ENCODE peak calls at places on chromosomes 2 and 18, in four cellular contexts. F, X, M and T are unnamed samples.

GRCh38 chr2:39608212-39608575 is 57.5 kb upstream of the TMEM178A start:
- DNase-seq in F (no peak), X (no peak), M (no peak), T (no peak)

GRCh38 chr2:28089486-28089885 is 199.0 kb downstream of the BABAM2 start:
- DNase-seq in F (no peak), X (no peak), M (no peak), T (no peak)

GRCh38 chr18:7856733-7857132 is 289.6 kb downstream of the PTPRM start:
- DNase-seq in F (no peak), X (no peak), M (peak; percentile 73), T (no peak)

GRCh38 chr2:77521482-77521881 is 694 bp downstream of the LRRTM4 start:
- DNase-seq in F (no peak), X (no peak), M (no peak), T (no peak)

GRCh38 chr2:47864566-47864965 is 41.7 kb downstream of the FBXO11 start:
- DNase-seq in F (no peak), X (no peak), M (no peak), T (no peak)

GRCh38 chr2:667332-668000 is 9.7 kb downstream of the TMEM18 start:
- DNase-seq in F (peak; percentile 59), X (peak; percentile 44), M (peak; percentile 58), T (peak; percentile 48)

GRCh38 chr2:237073552-237073951 is 12.1 kb upstream of the COPS8 start:
- DNase-seq in F (no peak), X (no peak), M (no peak), T (peak; percentile 31)

GRCh38 chr2:239157766-239158165 is 243.1 kb downstream of the HDAC4 start:
- DNase-seq in F (peak; percentile 19), X (peak; percentile 42), M (no peak), T (peak; percentile 42)

GRCh38 chr2:189681903-189682302 is 7.4 kb downstream of the ANKAR start:
- DNase-seq in F (no peak), X (no peak), M (no peak), T (no peak)

GRCh38 chr2:67974564-67975430 is 88.0 kb downstream of the C1D start:
- DNase-seq in F (peak; percentile 19), X (no peak), M (no peak), T (no peak)

GRCh38 chr2:118696786-118697465 is 150.5 kb downstream of the EN1 start:
- DNase-seq in F (no peak), X (no peak), M (no peak), T (no peak)

DNA sequence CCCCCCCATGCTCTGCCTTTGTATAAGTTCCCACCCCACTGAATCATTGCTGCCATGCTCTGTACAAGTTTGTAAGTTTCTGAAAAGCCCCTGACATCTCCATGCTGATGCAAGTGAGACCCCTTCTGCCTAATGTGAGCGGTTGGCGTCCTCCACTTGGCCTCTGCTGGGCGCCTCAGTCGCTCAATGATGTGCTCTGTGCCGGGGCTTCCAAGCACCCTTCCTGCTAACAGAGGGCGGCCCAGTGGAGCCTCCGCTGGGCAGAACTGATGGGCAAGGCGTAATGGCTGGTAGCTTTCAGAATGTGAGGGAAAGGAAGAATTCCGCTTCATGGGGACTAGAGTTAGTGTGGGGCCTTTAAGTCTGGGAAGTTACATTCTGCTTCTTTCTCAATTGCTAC is 196.2 kb downstream of the MGAT5 start:
- DNase-seq in F (no peak), X (no peak), M (no peak), T (no peak)
- TF ChIP-seq POLR2A in F (no peak), X (no peak), M (no peak), T (no peak)

GRCh38 chr2:121530210-121530562 is 494 bp upstream of the RNU4ATAC start:
- DNase-seq in F (peak; percentile 79), X (peak; percentile 74), M (peak; percentile 87), T (peak; percentile 66)

GRCh38 chr2:121532894-121533293 is 2.2 kb downstream of the RNU4ATAC start:
- DNase-seq in F (no peak), X (peak; percentile 25), M (peak; percentile 76), T (no peak)

GRCh38 chr2:121532347-121532766 is 1.7 kb downstream of the RNU4ATAC start:
- DNase-seq in F (no peak), X (peak; percentile 38), M (peak; percentile 25), T (no peak)

GRCh38 chr2:121529439-121530209 is 1.1 kb upstream of the RNU4ATAC start:
- DNase-seq in F (peak; percentile 63), X (peak; percentile 65), M (peak; percentile 73), T (no peak)

DNA sequence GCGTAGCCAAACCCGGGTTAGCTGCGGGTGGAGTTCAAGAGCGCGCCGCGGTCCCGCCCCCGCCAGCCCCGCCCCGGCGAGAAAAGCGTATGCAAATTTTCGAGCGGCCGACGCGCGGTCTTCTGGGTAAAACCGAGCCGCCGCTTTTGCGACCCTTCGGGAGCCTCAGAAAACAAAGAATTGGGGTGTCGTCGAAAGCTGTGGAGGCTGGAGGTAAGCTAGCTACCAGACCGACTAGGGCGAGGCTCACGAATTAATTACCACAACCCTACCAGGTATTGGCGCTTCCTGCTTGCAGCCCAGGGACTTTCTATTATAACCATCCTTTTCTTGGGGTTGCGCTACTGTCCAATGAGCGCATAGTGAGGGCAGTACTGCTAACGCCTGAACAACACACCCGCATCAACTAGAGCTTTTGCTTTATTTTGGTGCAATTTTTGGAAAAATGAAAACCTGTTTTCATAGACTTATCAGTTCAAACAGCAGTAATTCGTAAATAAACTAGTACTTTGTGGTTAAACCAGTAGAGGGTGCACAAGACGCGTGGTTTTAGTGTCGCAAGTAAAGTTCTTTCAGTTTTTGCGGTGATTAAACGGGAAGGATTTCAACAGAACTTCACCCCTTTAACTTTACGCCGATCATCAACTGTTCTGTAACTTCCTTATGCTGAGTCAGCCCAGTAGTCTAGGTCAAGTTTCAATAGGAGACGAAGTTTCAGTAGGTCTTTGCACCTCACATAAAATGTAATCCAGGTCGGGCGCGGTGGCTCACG is at the start of gene RNU4ATAC:
- DNase-seq in F (peak; percentile 83), X (peak; percentile 78), M (peak; percentile 98), T (peak; percentile 69)
- TF ChIP-seq POLR2A in F (peak; percentile 100), X (peak; percentile 100), M (peak; percentile 100), T (peak; percentile 94)

GRCh38 chr2:73385486-73386341 is at the start of gene ALMS1:
- DNase-seq in F (peak; percentile 90), X (peak; percentile 90), M (peak; percentile 88), T (peak; percentile 83)
- TF ChIP-seq POLR2A in F (peak; percentile 65), X (peak; percentile 73), M (peak; percentile 60), T (peak; percentile 67)

GRCh38 chr18:24094561-24094960 is 44.3 kb upstream of the CABYR start:
- DNase-seq in F (no peak), X (no peak), M (no peak), T (no peak)
- TF ChIP-seq POLR2A in F (no peak), X (no peak), M (no peak), T (no peak)

DNA sequence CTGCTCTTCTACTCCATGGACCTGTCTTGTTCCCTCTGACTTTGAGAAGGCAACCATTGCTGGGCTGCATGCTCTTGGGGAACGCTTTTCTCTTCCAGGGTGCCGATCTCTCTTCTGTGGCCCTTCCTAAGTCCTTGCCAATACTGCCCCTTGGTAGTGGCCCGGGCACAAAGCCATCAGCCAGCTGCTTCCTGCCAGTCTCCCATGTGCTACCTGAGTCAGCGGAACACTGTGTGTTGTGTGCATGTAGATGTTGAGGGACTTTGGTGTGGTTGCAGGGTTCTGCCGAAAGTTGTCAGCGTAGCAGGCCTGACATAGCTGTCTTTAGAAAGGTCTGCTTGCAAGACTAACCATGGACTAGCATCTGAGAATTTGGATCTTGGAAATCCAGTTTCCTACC is 35.4 kb downstream of the MGAT5 start:
- DNase-seq in F (no peak), X (no peak), M (no peak), T (no peak)
- TF ChIP-seq POLR2A in F (no peak), X (no peak), M (no peak), T (no peak)